ENCODE peak calls at places on chromosomes 3 and 15, in nine cellular contexts. M, I, A, C, O, N, E, D and G are unnamed samples.

GRCh38 chr3:107753494-107753893 is 230.7 kb downstream of the BBX start:
- DNase-seq in N (peak), D (no peak), I (peak), M (peak), A (peak), C (no peak), O (peak), E (peak), G (peak)

GRCh38 chr3:14461006-14461747 is 58.8 kb downstream of the SLC6A6 start:
- DNase-seq in C (no peak), M (no peak), O (no peak), D (no peak), A (no peak), E (peak), N (no peak), I (no peak), G (no peak)

GRCh38 chr3:167507954-167508353 is 34.1 kb upstream of the SERPINI2 start:
- DNase-seq in E (no peak), O (no peak), M (no peak), N (no peak), D (no peak), A (no peak), I (no peak), C (no peak), G (no peak)

GRCh38 chr15:90074916-90075315 is 27.4 kb downstream of the IDH2 start:
- DNase-seq in O (no peak), D (no peak), A (no peak), C (no peak), E (no peak), N (no peak), I (no peak), M (no peak), G (no peak)

GRCh38 chr3:183272142-183272541 is 19.1 kb downstream of the B3GNT5 start:
- DNase-seq in E (no peak), I (no peak), N (no peak), M (no peak), O (no peak), D (no peak), A (no peak), C (no peak), G (no peak)

GRCh38 chr15:67064607-67065530 is 533 bp upstream of the SMAD3 start:
- DNase-seq in I (no peak), A (no peak), N (peak), C (peak), E (no peak), D (no peak), O (no peak), M (peak), G (no peak)

GRCh38 chr3:99041747-99042146 is 140.3 kb upstream of the DCBLD2 start:
- DNase-seq in E (no peak), A (no peak), C (no peak), M (no peak), I (no peak), O (no peak), N (no peak), D (no peak), G (no peak)

GRCh38 chr3:53043738-53044137 is 2.1 kb downstream of the SFMBT1 start:
- DNase-seq in N (no peak), I (no peak), A (no peak), O (no peak), D (no peak), M (no peak), E (no peak), C (no peak), G (no peak)

GRCh38 chr3:129592362-129593150 is 13.9 kb downstream of the PLXND1 start:
- DNase-seq in E (no peak), C (no peak), A (no peak), I (no peak), O (no peak), D (no peak), N (peak), M (no peak), G (peak)

GRCh38 chr15:40340740-40341400 is at the start of gene CCDC9B:
- DNase-seq in E (peak), A (peak), I (peak), D (no peak), M (peak), C (peak), N (no peak), O (no peak), G (no peak)

DNA sequence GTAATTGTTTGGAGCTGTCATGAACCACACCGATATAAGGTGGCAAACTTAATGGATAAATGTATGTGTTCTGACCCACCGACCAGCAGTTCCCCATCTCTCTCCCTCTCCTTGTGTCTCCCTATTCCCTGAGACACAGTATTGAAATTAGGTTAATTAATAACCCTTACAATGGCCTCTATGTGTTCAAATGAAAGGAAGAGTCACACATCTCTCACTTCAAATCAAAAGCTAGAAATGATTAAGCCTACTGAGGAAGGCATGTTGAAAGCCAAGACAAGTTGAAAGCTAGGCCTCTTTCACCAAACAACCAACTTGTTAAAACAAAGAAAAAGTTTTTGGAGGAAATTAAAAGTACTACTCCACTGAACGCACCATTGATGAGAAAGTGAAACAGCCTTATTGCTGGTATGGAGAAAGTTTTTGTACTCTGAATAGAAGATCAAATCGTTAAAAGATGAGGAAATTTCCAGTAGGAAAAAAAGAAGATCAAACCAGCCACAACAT is 15.0 kb downstream of the ATR start:
- DNase-seq in D (no peak), E (no peak), M (no peak), A (no peak), C (no peak), O (no peak), N (no peak), I (no peak), G (no peak)
- TF ChIP-seq REST in D (no peak), E (no peak), M (no peak), A (no peak), C (no peak), O (no peak), N (no peak), I (no peak), G (no peak)

DNA sequence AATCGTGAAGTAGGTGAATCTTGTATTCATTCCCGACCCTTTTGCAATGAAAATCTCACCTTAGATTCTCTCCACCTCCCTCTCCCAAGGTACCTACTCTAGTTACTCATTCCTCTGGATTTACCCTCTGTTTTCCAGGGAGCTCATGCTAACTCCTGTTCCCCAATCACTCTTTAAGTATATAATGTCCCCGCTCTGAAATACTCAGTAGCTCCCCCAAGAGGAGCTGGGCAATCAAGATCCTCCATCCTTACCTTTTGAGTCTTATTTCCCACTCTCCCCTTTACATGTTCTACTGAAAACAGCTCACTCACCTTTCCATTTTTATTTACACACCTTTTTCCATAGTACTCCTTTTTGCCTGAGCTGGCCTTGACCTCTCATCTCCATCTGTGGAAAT is 599.9 kb downstream of the RBMS3 start:
- DNase-seq in O (no peak), E (no peak), M (no peak), D (no peak), C (no peak), A (no peak), I (no peak), N (peak), G (no peak)
- H3K4me3 ChIP-seq in O (no peak), E (no peak), M (no peak), D (no peak), C (no peak), A (no peak), I (no peak), N (no peak), G (no peak)

DNA sequence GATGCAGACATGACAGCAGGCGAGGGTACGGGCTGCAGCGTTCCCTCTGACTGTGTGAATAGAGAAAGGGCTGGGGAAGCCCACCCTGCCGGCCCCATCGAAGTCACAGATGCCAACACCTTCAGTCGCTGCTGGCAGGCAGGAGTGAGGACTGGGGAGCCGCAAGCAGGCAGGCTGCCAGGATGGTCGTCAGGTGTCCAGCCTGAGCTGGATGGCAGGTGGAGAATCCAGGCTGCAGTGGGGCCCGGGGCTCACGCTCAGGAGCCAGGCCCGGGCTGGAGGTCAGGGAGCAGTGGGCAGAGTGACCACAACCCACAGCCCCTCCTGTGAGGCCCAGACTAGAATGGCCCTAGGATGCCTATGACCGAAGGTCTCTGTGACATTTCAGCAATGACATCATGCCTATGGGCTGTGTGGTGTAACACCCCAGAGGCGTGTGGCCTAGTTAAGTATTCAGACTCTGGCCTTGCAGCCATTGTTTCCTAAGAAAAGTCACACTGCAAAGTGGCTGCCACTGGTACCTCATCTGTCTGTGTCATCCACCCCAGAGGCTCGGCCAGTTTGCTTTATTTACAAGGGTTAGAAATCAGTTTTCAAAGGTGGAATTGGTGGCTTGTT is 15.7 kb downstream of the PRR23E start:
- DNase-seq in C (no peak), A (no peak), I (no peak), E (no peak), O (no peak), M (no peak), D (no peak), N (no peak), G (no peak)
- TF ChIP-seq REST in C (no peak), A (no peak), I (no peak), E (no peak), O (no peak), M (no peak), D (no peak), N (no peak), G (no peak)

GRCh38 chr3:147407495-147408179 is 1.3 kb upstream of the ZIC4 start:
- DNase-seq in D (no peak), E (no peak), A (no peak), N (peak), M (no peak), I (no peak), C (no peak), O (no peak), G (no peak)

GRCh38 chr3:147409143-147410121 is at the start of gene ZIC1:
- DNase-seq in A (no peak), E (peak), I (no peak), D (no peak), O (no peak), M (no peak), N (peak), C (no peak), G (no peak)

GRCh38 chr3:147410126-147410517 is 957 bp downstream of the ZIC1 start:
- DNase-seq in D (no peak), I (no peak), E (no peak), M (no peak), A (no peak), O (no peak), C (no peak), N (peak), G (no peak)

GRCh38 chr3:147407107-147407494 is 758 bp upstream of the ZIC4 start:
- DNase-seq in C (no peak), D (no peak), I (no peak), N (peak), O (no peak), E (no peak), A (no peak), M (no peak), G (no peak)

DNA sequence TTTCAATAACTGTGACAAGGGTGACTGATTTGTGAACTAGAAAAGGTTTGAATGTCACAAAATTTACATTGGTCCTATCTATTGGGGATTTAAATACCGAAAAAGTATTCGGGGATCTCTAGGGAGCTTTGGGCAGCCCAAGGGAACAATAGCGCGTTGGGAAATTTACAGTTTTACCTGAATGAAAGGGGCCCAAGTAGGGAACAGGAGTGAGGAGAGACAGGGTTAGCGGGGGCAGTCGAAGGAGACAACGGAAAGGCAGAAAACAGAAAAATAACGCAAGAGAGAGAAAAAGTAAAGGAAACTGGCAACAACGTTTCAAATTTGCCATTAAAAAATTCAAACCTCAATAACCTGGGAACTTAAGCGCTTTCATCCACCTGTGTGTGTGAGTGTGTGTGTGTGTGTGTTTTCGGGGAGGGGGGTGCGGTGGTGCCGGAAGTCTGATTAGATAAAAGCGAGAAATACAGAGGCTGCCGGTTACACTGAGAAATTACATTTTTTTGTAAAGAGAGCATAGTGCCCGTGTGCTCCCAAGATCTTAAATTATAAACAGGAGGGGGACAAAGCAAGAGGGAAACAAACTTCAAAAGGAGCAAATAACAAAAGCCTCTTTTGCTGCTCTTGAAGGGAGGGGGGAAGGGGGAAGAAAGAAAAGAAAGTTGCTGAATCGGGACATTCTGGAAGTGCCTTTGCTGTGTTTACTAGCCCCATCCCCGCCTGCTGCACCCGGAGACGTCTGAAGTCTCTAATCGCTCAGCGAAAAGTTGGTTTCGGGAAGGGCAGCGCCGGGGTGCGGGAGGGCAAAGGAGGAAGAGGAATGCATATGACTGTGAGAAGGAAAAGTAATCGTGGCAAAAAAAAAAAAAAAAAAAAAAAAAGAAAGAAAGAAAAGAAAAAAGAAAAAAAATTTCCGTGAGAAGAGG is 722 bp upstream of the ZIC1 start:
- DNase-seq in E (no peak), O (no peak), M (no peak), C (no peak), D (no peak), I (no peak), A (no peak), N (peak), G (no peak)
- H3K4me3 ChIP-seq in E (peak), O (peak), M (no peak), C (no peak), D (no peak), I (no peak), A (no peak), N (peak), G (no peak)

GRCh38 chr3:161975201-161975600 is 478.6 kb downstream of the OTOL1 start:
- DNase-seq in N (no peak), E (no peak), D (no peak), C (no peak), A (no peak), I (no peak), O (no peak), M (no peak), G (no peak)

GRCh38 chr3:161964856-161965255 is 468.2 kb downstream of the OTOL1 start:
- DNase-seq in M (no peak), D (no peak), C (no peak), E (no peak), N (no peak), A (no peak), I (no peak), O (no peak), G (no peak)

DNA sequence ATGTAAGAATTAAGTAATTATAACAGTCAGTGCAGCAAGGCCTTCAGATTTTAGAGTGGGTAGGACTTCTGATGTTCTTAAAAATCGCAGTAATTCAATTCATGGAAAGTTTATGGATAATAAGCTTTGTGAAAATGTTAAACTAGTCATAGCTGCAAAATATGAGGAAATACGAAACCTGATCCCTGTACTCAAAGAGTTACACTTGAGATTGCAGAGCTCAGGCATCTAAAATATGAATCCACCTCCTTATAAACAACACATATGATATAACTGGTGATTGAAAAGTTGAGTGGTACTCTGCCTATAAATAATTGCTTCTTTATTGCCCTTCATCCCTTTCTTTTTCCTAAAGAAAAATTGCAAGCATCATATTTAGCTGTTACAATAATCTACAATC is 473.3 kb downstream of the OTOL1 start:
- DNase-seq in A (no peak), I (no peak), N (no peak), D (no peak), M (no peak), O (no peak), C (no peak), E (no peak), G (no peak)
- TF ChIP-seq REST in A (no peak), I (no peak), N (no peak), D (no peak), M (no peak), O (no peak), C (no peak), E (no peak), G (no peak)